ENCODE peak calls at places on chromosomes 4 and X, in nine cellular contexts. N is foreskin fibroblast, C is fibroblast of lung, M is brain microvascular endothelial cell, Z is OCI-LY7, E is tibial nerve, J is GM23338, S is uterus, T is kidney epithelial cell. O is an unnamed sample.

GRCh38 chr4:126784966-126785580 is 847.7 kb upstream of the INTU start:
- DNase-seq in N (no peak), C (no peak), M (no peak), Z (no peak), E (no peak), J (no peak), S (no peak), T (no peak), O (no peak)

GRCh38 chrX:51420610-51421009 is 75.8 kb downstream of the NUDT11 start:
- DNase-seq in N (peak), C (peak), M (peak), Z (peak), E (no peak), J (peak), S (no peak), T (peak), O (peak)

GRCh38 chr4:170047774-170048354 is 21.7 kb upstream of the MFAP3L start:
- DNase-seq in N (peak), C (peak), M (peak), Z (peak), E (peak), J (peak), S (peak), T (peak), O (peak)

GRCh38 chr4:67393699-67394281 is 151.5 kb downstream of the CENPC start:
- DNase-seq in N (peak), C (peak), M (peak), Z (peak), E (no peak), J (peak), S (no peak), T (no peak), O (peak)

GRCh38 chr4:110059556-110060191 is 138.7 kb downstream of the ELOVL6 start:
- DNase-seq in N (peak), C (peak), M (no peak), Z (peak), E (no peak), J (no peak), S (no peak), T (no peak), O (peak)

GRCh38 chr4:164768516-164768915 is 14.6 kb downstream of the SMIM31 start:
- DNase-seq in N (peak), C (peak), M (no peak), Z (peak), E (no peak), J (peak), S (no peak), T (no peak), O (no peak)

GRCh38 chr4:137610960-137611359 is 78.7 kb upstream of the PCDH18 start:
- DNase-seq in N (no peak), C (peak), M (peak), Z (no peak), E (no peak), J (peak), S (no peak), T (no peak), O (peak)

GRCh38 chr4:102869569-102870227 is 906 bp downstream of the CISD2 start:
- DNase-seq in N (no peak), C (no peak), M (no peak), Z (peak), E (no peak), J (peak), S (no peak), T (no peak), O (no peak)

GRCh38 chr4:76948441-76949292 is 885 bp upstream of the SEPTIN11 start:
- DNase-seq in N (peak), C (peak), M (peak), Z (peak), E (peak), J (peak), S (peak), T (no peak), O (no peak)

GRCh38 chrX:115889121-115889890 is 281.2 kb upstream of the AGTR2 start:
- DNase-seq in N (no peak), C (no peak), M (no peak), Z (no peak), E (no peak), J (no peak), S (no peak), T (no peak), O (no peak)

GRCh38 chrX:51614353-51614752 is 4.4 kb downstream of the CENPVL3 start:
- DNase-seq in N (peak), C (peak), M (peak), Z (peak), E (no peak), J (peak), S (no peak), T (no peak), O (no peak)

GRCh38 chr4:21366312-21366711 is 582.3 kb downstream of the KCNIP4 start:
- DNase-seq in N (no peak), C (no peak), M (no peak), Z (no peak), E (no peak), J (peak), S (no peak), T (peak), O (no peak)

GRCh38 chr4:106496066-106496465 is 127.5 kb upstream of the GIMD1 start:
- DNase-seq in N (no peak), C (no peak), M (no peak), Z (no peak), E (no peak), J (no peak), S (no peak), T (no peak), O (no peak)

GRCh38 chr4:94461506-94461905 is 9.8 kb downstream of the PDLIM5 start:
- DNase-seq in N (no peak), C (no peak), M (no peak), Z (no peak), E (no peak), J (no peak), S (no peak), T (no peak), O (no peak)

GRCh38 chr4:94459462-94460161 is 7.9 kb downstream of the PDLIM5 start:
- DNase-seq in N (no peak), C (no peak), M (no peak), Z (no peak), E (no peak), J (peak), S (no peak), T (no peak), O (no peak)

GRCh38 chr4:94462572-94462971 is 10.8 kb downstream of the PDLIM5 start:
- DNase-seq in N (no peak), C (no peak), M (no peak), Z (no peak), E (no peak), J (no peak), S (no peak), T (no peak), O (no peak)

GRCh38 chr4:94466923-94467322 is 15.2 kb downstream of the PDLIM5 start:
- DNase-seq in N (no peak), C (no peak), M (no peak), Z (no peak), E (no peak), J (no peak), S (no peak), T (no peak), O (no peak)

GRCh38 chr4:94463771-94464170 is 12.0 kb downstream of the PDLIM5 start:
- DNase-seq in N (no peak), C (no peak), M (no peak), Z (no peak), E (no peak), J (no peak), S (no peak), T (no peak), O (no peak)
- H3K4me3 ChIP-seq in N (no peak), C (no peak), M (no peak), Z (no peak), E (no peak), J (no peak), S (no peak), T (no peak), O (no peak)

GRCh38 chr4:7186081-7186480 is 6.3 kb upstream of the SORCS2 start:
- DNase-seq in N (no peak), C (no peak), M (no peak), Z (peak), E (peak), J (peak), S (no peak), T (no peak), O (no peak)
- TF ChIP-seq CTCF in N (peak), C (peak), M (peak), Z (peak), E (peak), J (peak), S (no peak), T (peak), O (peak)

DNA sequence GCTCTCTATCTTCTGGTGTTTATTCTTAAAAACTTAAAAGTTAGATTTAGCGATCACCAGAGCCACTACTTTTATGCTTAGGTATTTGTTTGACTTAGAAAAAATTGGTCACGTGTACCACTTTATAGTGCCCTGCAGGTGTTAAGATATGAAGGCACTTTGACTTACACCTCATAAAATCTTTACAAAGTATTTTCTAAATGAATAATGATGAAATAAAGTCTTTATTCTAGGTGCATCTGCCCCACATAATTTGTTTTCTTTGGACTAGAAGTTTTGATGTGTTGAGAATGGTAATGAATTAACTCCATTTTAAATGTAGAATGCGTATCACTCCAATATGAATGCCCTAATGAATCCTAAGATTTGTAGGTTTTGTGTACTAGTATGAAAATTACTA is 2.9 kb downstream of the FMR1 start:
- DNase-seq in N (no peak), C (no peak), M (no peak), Z (no peak), E (no peak), J (no peak), S (no peak), T (no peak), O (no peak)
- H3K4me3 ChIP-seq in N (no peak), C (no peak), M (no peak), Z (peak), E (no peak), J (peak), S (no peak), T (no peak), O (no peak)

GRCh38 chr4:129140521-129140920 is 44.6 kb downstream of the C4orf33 start:
- DNase-seq in N (no peak), C (peak), M (no peak), Z (no peak), E (no peak), J (no peak), S (no peak), T (no peak), O (no peak)
- TF ChIP-seq CTCF in N (peak), C (no peak), M (no peak), Z (no peak), E (no peak), J (peak), S (no peak), T (no peak), O (no peak)

DNA sequence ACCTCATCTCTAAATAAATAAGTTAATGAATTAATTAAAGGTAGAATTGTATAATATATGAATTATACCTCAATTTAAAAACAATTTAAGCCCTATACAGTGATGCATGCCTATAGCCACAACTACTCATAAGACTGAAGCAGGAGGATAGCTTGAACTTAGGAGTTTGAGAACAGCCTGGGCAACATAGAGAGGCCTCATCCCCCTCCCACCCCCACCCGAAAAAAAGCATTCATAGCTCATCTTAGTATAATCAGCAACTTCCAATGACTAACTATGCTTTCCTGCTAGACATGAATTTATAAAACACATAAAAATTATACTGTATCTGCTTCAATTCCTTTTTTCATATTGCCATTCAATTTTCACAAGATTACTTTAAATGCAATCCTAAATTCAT is 1.6 kb downstream of the LRBA start:
- DNase-seq in N (no peak), C (no peak), M (no peak), Z (peak), E (no peak), J (no peak), S (no peak), T (no peak), O (no peak)
- H3K4me3 ChIP-seq in N (no peak), C (peak), M (no peak), Z (peak), E (peak), J (peak), S (no peak), T (peak), O (peak)

DNA sequence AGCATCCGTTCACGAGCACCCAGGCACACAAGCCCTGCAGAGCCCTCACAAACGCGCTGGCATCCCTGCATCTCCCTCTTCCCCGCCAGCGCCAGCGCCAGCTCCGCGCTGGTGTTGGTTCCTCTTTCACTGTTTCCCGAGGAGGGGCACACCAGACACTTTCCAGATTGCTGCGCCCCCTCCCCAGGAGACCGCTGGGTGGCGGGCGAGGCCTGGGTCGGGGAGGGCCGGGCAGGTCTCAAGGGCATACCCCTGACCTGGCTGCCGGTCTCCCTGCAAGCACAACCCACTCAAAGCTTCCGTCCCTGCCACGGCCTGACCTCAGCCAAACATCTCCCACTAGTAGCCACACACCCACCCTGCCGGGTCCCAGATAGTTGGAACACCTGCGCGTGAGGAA is 2.2 kb upstream of the NKX1-1 start:
- DNase-seq in N (no peak), C (no peak), M (no peak), Z (no peak), E (no peak), J (peak), S (no peak), T (no peak), O (no peak)
- TF ChIP-seq CTCF in N (no peak), C (no peak), M (no peak), Z (no peak), E (no peak), J (peak), S (no peak), T (peak), O (peak)

O was measured in HFF-Myc.